ENCODE peak calls at places on chromosomes 16 and 17, in nine cellular contexts. One of them, this sample, is unnamed. For H3K4me1 and H3K9me3, the result is how much of the 10 kb centered on the place peaks cover.

GRCh38 chr16:75074920-75075687 is 41.5 kb downstream of the LDHD start:
- DNase-seq in psoas muscle: no peak
- DNase-seq in A549: no peak
- DNase-seq in ovary: no peak
- DNase-seq in IMR-90: no peak
- DNase-seq in neural progenitor cell: no peak
- DNase-seq in body of pancreas: peak
- DNase-seq in tibial nerve: no peak
- DNase-seq in lung: peak
- DNase-seq in this sample: no peak

GRCh38 chr17:48100160-48100559 is 1.1 kb downstream of the CBX1 start:
- DNase-seq in psoas muscle: no peak
- DNase-seq in A549: no peak
- DNase-seq in ovary: no peak
- DNase-seq in IMR-90: peak
- DNase-seq in neural progenitor cell: no peak
- DNase-seq in body of pancreas: no peak
- DNase-seq in tibial nerve: no peak
- DNase-seq in lung: no peak
- DNase-seq in this sample: peak

GRCh38 chr16:19933740-19934139 is 49.1 kb upstream of the GPRC5B start:
- DNase-seq in psoas muscle: no peak
- DNase-seq in A549: no peak
- DNase-seq in ovary: no peak
- DNase-seq in IMR-90: no peak
- DNase-seq in neural progenitor cell: no peak
- DNase-seq in body of pancreas: no peak
- DNase-seq in tibial nerve: no peak
- DNase-seq in lung: no peak
- DNase-seq in this sample: no peak

GRCh38 chr17:3884188-3884587 is 8.7 kb downstream of the CAMKK1 start:
- DNase-seq in psoas muscle: no peak
- DNase-seq in A549: no peak
- DNase-seq in ovary: no peak
- DNase-seq in IMR-90: no peak
- DNase-seq in neural progenitor cell: no peak
- DNase-seq in body of pancreas: no peak
- DNase-seq in tibial nerve: no peak
- DNase-seq in lung: no peak
- DNase-seq in this sample: no peak

GRCh38 chr16:29819506-29819905 is 756 bp upstream of the MVP start:
- DNase-seq in psoas muscle: no peak
- DNase-seq in A549: peak
- DNase-seq in ovary: no peak
- DNase-seq in IMR-90: no peak
- DNase-seq in neural progenitor cell: no peak
- DNase-seq in body of pancreas: no peak
- DNase-seq in tibial nerve: no peak
- DNase-seq in lung: no peak
- DNase-seq in this sample: no peak

GRCh38 chr16:14181371-14182050 is 110.4 kb downstream of the MRTFB start:
- DNase-seq in psoas muscle: no peak
- DNase-seq in A549: peak
- DNase-seq in ovary: no peak
- DNase-seq in IMR-90: peak
- DNase-seq in neural progenitor cell: no peak
- DNase-seq in body of pancreas: no peak
- DNase-seq in tibial nerve: no peak
- DNase-seq in lung: no peak
- DNase-seq in this sample: peak

GRCh38 chr16:86925067-86925791 is 346.9 kb downstream of the FOXL1 start:
- DNase-seq in psoas muscle: no peak
- DNase-seq in A549: no peak
- DNase-seq in ovary: no peak
- DNase-seq in IMR-90: peak
- DNase-seq in neural progenitor cell: no peak
- DNase-seq in body of pancreas: no peak
- DNase-seq in tibial nerve: no peak
- DNase-seq in lung: no peak
- DNase-seq in this sample: no peak

GRCh38 chr17:82101767-82102679 is 4.0 kb upstream of the FASN start:
- DNase-seq in psoas muscle: peak
- DNase-seq in A549: no peak
- DNase-seq in ovary: peak
- DNase-seq in IMR-90: no peak
- DNase-seq in neural progenitor cell: no peak
- DNase-seq in body of pancreas: peak
- DNase-seq in tibial nerve: no peak
- DNase-seq in lung: no peak
- DNase-seq in this sample: no peak

GRCh38 chr17:20156196-20157077 is 147.3 kb downstream of the SPECC1 start:
- DNase-seq in psoas muscle: peak
- DNase-seq in A549: peak
- DNase-seq in ovary: peak
- DNase-seq in IMR-90: peak
- DNase-seq in neural progenitor cell: peak
- DNase-seq in body of pancreas: peak
- DNase-seq in tibial nerve: no peak
- DNase-seq in lung: peak
- DNase-seq in this sample: peak

GRCh38 chr16:17371014-17371296 is 99.8 kb downstream of the XYLT1 start:
- DNase-seq in psoas muscle: no peak
- DNase-seq in A549: no peak
- DNase-seq in ovary: no peak
- DNase-seq in IMR-90: no peak
- DNase-seq in neural progenitor cell: no peak
- DNase-seq in body of pancreas: no peak
- DNase-seq in tibial nerve: no peak
- DNase-seq in lung: no peak
- DNase-seq in this sample: no peak

GRCh38 chr17:80377798-80378197 is 37.2 kb upstream of the ENDOV start:
- DNase-seq in psoas muscle: no peak
- DNase-seq in A549: no peak
- DNase-seq in ovary: no peak
- DNase-seq in IMR-90: no peak
- DNase-seq in neural progenitor cell: no peak
- DNase-seq in body of pancreas: no peak
- DNase-seq in tibial nerve: no peak
- DNase-seq in lung: no peak
- DNase-seq in this sample: no peak

GRCh38 chr16:51818342-51818944 is 667.4 kb upstream of the SALL1 start:
- DNase-seq in psoas muscle: no peak
- DNase-seq in A549: no peak
- DNase-seq in ovary: no peak
- DNase-seq in IMR-90: peak
- DNase-seq in neural progenitor cell: peak
- DNase-seq in body of pancreas: peak
- DNase-seq in tibial nerve: no peak
- DNase-seq in lung: no peak
- DNase-seq in this sample: peak

GRCh38 chr17:78154903-78155811 is 9.0 kb downstream of the C17orf99 start:
- DNase-seq in psoas muscle: no peak
- DNase-seq in A549: no peak
- DNase-seq in ovary: no peak
- DNase-seq in IMR-90: no peak
- DNase-seq in neural progenitor cell: no peak
- DNase-seq in body of pancreas: no peak
- DNase-seq in tibial nerve: no peak
- DNase-seq in lung: no peak
- DNase-seq in this sample: no peak

GRCh38 chr17:17344507-17345293 is 41.5 kb downstream of the NT5M start:
- DNase-seq in psoas muscle: no peak
- DNase-seq in A549: no peak
- DNase-seq in ovary: no peak
- DNase-seq in IMR-90: no peak
- DNase-seq in neural progenitor cell: no peak
- DNase-seq in body of pancreas: no peak
- DNase-seq in tibial nerve: no peak
- DNase-seq in lung: no peak
- DNase-seq in this sample: no peak

GRCh38 chr17:77957215-77957868 is 1.2 kb upstream of the TNRC6C start:
- DNase-seq in psoas muscle: no peak
- DNase-seq in A549: peak
- DNase-seq in ovary: no peak
- DNase-seq in IMR-90: peak
- DNase-seq in neural progenitor cell: peak
- DNase-seq in body of pancreas: no peak
- DNase-seq in tibial nerve: no peak
- DNase-seq in lung: no peak
- DNase-seq in this sample: peak

GRCh38 chr16:29974291-29975133 is 844 bp downstream of the TAOK2 start:
- DNase-seq in psoas muscle: no peak
- DNase-seq in A549: peak
- DNase-seq in ovary: no peak
- DNase-seq in IMR-90: peak
- DNase-seq in neural progenitor cell: peak
- DNase-seq in body of pancreas: peak
- DNase-seq in tibial nerve: no peak
- DNase-seq in lung: no peak
- DNase-seq in this sample: peak

GRCh38 chr17:29622337-29623282 is at the start of gene CORO6:
- DNase-seq in psoas muscle: peak
- DNase-seq in A549: peak
- DNase-seq in ovary: peak
- DNase-seq in IMR-90: peak
- DNase-seq in neural progenitor cell: peak
- DNase-seq in body of pancreas: peak
- DNase-seq in tibial nerve: no peak
- DNase-seq in lung: no peak
- DNase-seq in this sample: peak

GRCh38 chr16:89475144-89475543 is 15.2 kb downstream of the ANKRD11 start:
- DNase-seq in psoas muscle: no peak
- DNase-seq in A549: no peak
- DNase-seq in ovary: no peak
- DNase-seq in IMR-90: no peak
- DNase-seq in neural progenitor cell: no peak
- DNase-seq in body of pancreas: no peak
- DNase-seq in tibial nerve: no peak
- DNase-seq in lung: no peak
- DNase-seq in this sample: no peak

GRCh38 chr16:89471225-89471624 is 19.1 kb downstream of the ANKRD11 start:
- DNase-seq in psoas muscle: no peak
- DNase-seq in A549: no peak
- DNase-seq in ovary: no peak
- DNase-seq in IMR-90: peak
- DNase-seq in neural progenitor cell: no peak
- DNase-seq in body of pancreas: no peak
- DNase-seq in tibial nerve: no peak
- DNase-seq in lung: no peak
- DNase-seq in this sample: peak

GRCh38 chr16:89473136-89473712 is 17.1 kb downstream of the ANKRD11 start:
- DNase-seq in psoas muscle: no peak
- DNase-seq in A549: no peak
- DNase-seq in ovary: no peak
- DNase-seq in IMR-90: no peak
- DNase-seq in neural progenitor cell: no peak
- DNase-seq in body of pancreas: no peak
- DNase-seq in tibial nerve: no peak
- DNase-seq in lung: no peak
- DNase-seq in this sample: no peak

GRCh38 chr16:89473791-89474414 is 16.5 kb downstream of the ANKRD11 start:
- DNase-seq in psoas muscle: no peak
- DNase-seq in A549: no peak
- DNase-seq in ovary: no peak
- DNase-seq in IMR-90: peak
- DNase-seq in neural progenitor cell: no peak
- DNase-seq in body of pancreas: no peak
- DNase-seq in tibial nerve: no peak
- DNase-seq in lung: no peak
- DNase-seq in this sample: no peak

GRCh38 chr16:89472711-89473075 is 17.7 kb downstream of the ANKRD11 start:
- DNase-seq in psoas muscle: no peak
- DNase-seq in A549: no peak
- DNase-seq in ovary: no peak
- DNase-seq in IMR-90: no peak
- DNase-seq in neural progenitor cell: no peak
- DNase-seq in body of pancreas: no peak
- DNase-seq in tibial nerve: no peak
- DNase-seq in lung: no peak
- DNase-seq in this sample: no peak
- H3K4me1 ChIP-seq in psoas muscle: half or more
- H3K4me1 ChIP-seq in A549: half or more
- H3K4me1 ChIP-seq in ovary: under half
- H3K4me1 ChIP-seq in IMR-90: under half
- H3K4me1 ChIP-seq in neural progenitor cell: under half
- H3K4me1 ChIP-seq in body of pancreas: half or more
- H3K4me1 ChIP-seq in tibial nerve: under half
- H3K4me1 ChIP-seq in lung: under half
- H3K4me1 ChIP-seq in this sample: half or more

GRCh38 chr16:3311496-3311895 is 6.2 kb downstream of the ZNF75A start:
- DNase-seq in psoas muscle: no peak
- DNase-seq in A549: no peak
- DNase-seq in ovary: no peak
- DNase-seq in IMR-90: no peak
- DNase-seq in neural progenitor cell: no peak
- DNase-seq in body of pancreas: no peak
- DNase-seq in tibial nerve: no peak
- DNase-seq in lung: no peak
- DNase-seq in this sample: no peak
- H3K9me3 ChIP-seq in psoas muscle: half or more
- H3K9me3 ChIP-seq in A549: half or more
- H3K9me3 ChIP-seq in ovary: under half
- H3K9me3 ChIP-seq in IMR-90: half or more
- H3K9me3 ChIP-seq in neural progenitor cell: under half
- H3K9me3 ChIP-seq in body of pancreas: under half
- H3K9me3 ChIP-seq in tibial nerve: under half
- H3K9me3 ChIP-seq in lung: half or more
- H3K9me3 ChIP-seq in this sample: half or more

GRCh38 chr17:39152134-39152884 is 872 bp upstream of the PLXDC1 start:
- DNase-seq in psoas muscle: no peak
- DNase-seq in A549: peak
- DNase-seq in ovary: peak
- DNase-seq in IMR-90: no peak
- DNase-seq in neural progenitor cell: peak
- DNase-seq in body of pancreas: no peak
- DNase-seq in tibial nerve: no peak
- DNase-seq in lung: no peak
- DNase-seq in this sample: no peak
- H3K4me3 ChIP-seq in psoas muscle: peak
- H3K4me3 ChIP-seq in A549: peak
- H3K4me3 ChIP-seq in ovary: peak
- H3K4me3 ChIP-seq in IMR-90: no peak
- H3K4me3 ChIP-seq in neural progenitor cell: peak
- H3K4me3 ChIP-seq in body of pancreas: no peak
- H3K4me3 ChIP-seq in tibial nerve: peak
- H3K4me3 ChIP-seq in lung: peak
- H3K4me3 ChIP-seq in this sample: peak

GRCh38 chr17:74758846-74759163 is 10.4 kb downstream of the NHERF1 start:
- DNase-seq in psoas muscle: no peak
- DNase-seq in A549: peak
- DNase-seq in ovary: no peak
- DNase-seq in IMR-90: peak
- DNase-seq in neural progenitor cell: no peak
- DNase-seq in body of pancreas: no peak
- DNase-seq in tibial nerve: no peak
- DNase-seq in lung: no peak
- DNase-seq in this sample: no peak
- H3K4me1 ChIP-seq in psoas muscle: under half
- H3K4me1 ChIP-seq in A549: half or more
- H3K4me1 ChIP-seq in ovary: under half
- H3K4me1 ChIP-seq in IMR-90: under half
- H3K4me1 ChIP-seq in neural progenitor cell: half or more
- H3K4me1 ChIP-seq in body of pancreas: half or more
- H3K4me1 ChIP-seq in tibial nerve: half or more
- H3K4me1 ChIP-seq in lung: under half
- H3K4me1 ChIP-seq in this sample: under half